ENCODE peak calls at places on chromosomes 3 and 15, in eight cellular contexts. One of them, this sample, is unnamed.

GRCh38 chr15:27235161-27235560 is 264.2 kb downstream of the GABRG3 start:
- DNase-seq in SJSA1: no peak
- DNase-seq in cardiac muscle cell: no peak
- DNase-seq in psoas muscle: no peak
- DNase-seq in brain microvascular endothelial cell: no peak
- DNase-seq in left ventricle myocardium inferior: no peak
- DNase-seq in ovary: no peak
- DNase-seq in CD8-positive, alpha-beta memory T cell: no peak
- DNase-seq in this sample: no peak

GRCh38 chr3:53941945-53942344 is 50.3 kb upstream of the SELENOK start:
- DNase-seq in psoas muscle: no peak
- DNase-seq in ovary: no peak
- DNase-seq in CD8-positive, alpha-beta memory T cell: no peak
- DNase-seq in left ventricle myocardium inferior: no peak
- DNase-seq in brain microvascular endothelial cell: no peak
- DNase-seq in cardiac muscle cell: peak
- DNase-seq in SJSA1: no peak
- DNase-seq in this sample: no peak

GRCh38 chr3:123609063-123609462 is 24.2 kb upstream of the HACD2 start:
- DNase-seq in ovary: no peak
- DNase-seq in left ventricle myocardium inferior: no peak
- DNase-seq in CD8-positive, alpha-beta memory T cell: no peak
- DNase-seq in cardiac muscle cell: peak
- DNase-seq in SJSA1: no peak
- DNase-seq in psoas muscle: no peak
- DNase-seq in brain microvascular endothelial cell: no peak
- DNase-seq in this sample: no peak

GRCh38 chr3:27677554-27677953 is 44.6 kb downstream of the EOMES start:
- DNase-seq in psoas muscle: no peak
- DNase-seq in brain microvascular endothelial cell: peak
- DNase-seq in ovary: peak
- DNase-seq in left ventricle myocardium inferior: no peak
- DNase-seq in CD8-positive, alpha-beta memory T cell: no peak
- DNase-seq in cardiac muscle cell: peak
- DNase-seq in SJSA1: no peak
- DNase-seq in this sample: no peak

GRCh38 chr3:189710620-189711388 is 79.6 kb downstream of the TP63 start:
- DNase-seq in cardiac muscle cell: peak
- DNase-seq in psoas muscle: peak
- DNase-seq in brain microvascular endothelial cell: peak
- DNase-seq in ovary: no peak
- DNase-seq in SJSA1: peak
- DNase-seq in left ventricle myocardium inferior: no peak
- DNase-seq in CD8-positive, alpha-beta memory T cell: no peak
- DNase-seq in this sample: peak

GRCh38 chr3:9196009-9196408 is 53.4 kb downstream of the SRGAP3 start:
- DNase-seq in SJSA1: no peak
- DNase-seq in cardiac muscle cell: no peak
- DNase-seq in ovary: no peak
- DNase-seq in psoas muscle: no peak
- DNase-seq in left ventricle myocardium inferior: no peak
- DNase-seq in CD8-positive, alpha-beta memory T cell: no peak
- DNase-seq in brain microvascular endothelial cell: no peak
- DNase-seq in this sample: peak

GRCh38 chr15:92034227-92034626 is 180.7 kb downstream of the SLCO3A1 start:
- DNase-seq in brain microvascular endothelial cell: no peak
- DNase-seq in SJSA1: no peak
- DNase-seq in left ventricle myocardium inferior: no peak
- DNase-seq in ovary: no peak
- DNase-seq in CD8-positive, alpha-beta memory T cell: no peak
- DNase-seq in cardiac muscle cell: no peak
- DNase-seq in psoas muscle: no peak
- DNase-seq in this sample: no peak

GRCh38 chr3:51681453-51681852 is 10.4 kb downstream of the TEX264 start:
- DNase-seq in SJSA1: no peak
- DNase-seq in cardiac muscle cell: peak
- DNase-seq in ovary: no peak
- DNase-seq in psoas muscle: peak
- DNase-seq in left ventricle myocardium inferior: peak
- DNase-seq in brain microvascular endothelial cell: no peak
- DNase-seq in CD8-positive, alpha-beta memory T cell: peak
- DNase-seq in this sample: no peak

GRCh38 chr15:100670505-100671021 is 68.2 kb downstream of the ASB7 start:
- DNase-seq in cardiac muscle cell: no peak
- DNase-seq in SJSA1: no peak
- DNase-seq in psoas muscle: no peak
- DNase-seq in left ventricle myocardium inferior: no peak
- DNase-seq in brain microvascular endothelial cell: no peak
- DNase-seq in ovary: no peak
- DNase-seq in CD8-positive, alpha-beta memory T cell: no peak
- DNase-seq in this sample: no peak

GRCh38 chr3:11724615-11725339 is 81.1 kb upstream of the VGLL4 start:
- DNase-seq in SJSA1: no peak
- DNase-seq in psoas muscle: no peak
- DNase-seq in brain microvascular endothelial cell: no peak
- DNase-seq in left ventricle myocardium inferior: no peak
- DNase-seq in ovary: no peak
- DNase-seq in CD8-positive, alpha-beta memory T cell: no peak
- DNase-seq in cardiac muscle cell: no peak
- DNase-seq in this sample: no peak

GRCh38 chr15:82830427-82831173 is 21.2 kb downstream of the WHAMM start:
- DNase-seq in left ventricle myocardium inferior: no peak
- DNase-seq in CD8-positive, alpha-beta memory T cell: no peak
- DNase-seq in psoas muscle: no peak
- DNase-seq in SJSA1: no peak
- DNase-seq in ovary: no peak
- DNase-seq in cardiac muscle cell: no peak
- DNase-seq in brain microvascular endothelial cell: no peak
- DNase-seq in this sample: no peak

GRCh38 chr15:71559098-71559497 is 251.3 kb upstream of the NR2E3 start:
- DNase-seq in brain microvascular endothelial cell: peak
- DNase-seq in SJSA1: peak
- DNase-seq in left ventricle myocardium inferior: no peak
- DNase-seq in cardiac muscle cell: peak
- DNase-seq in CD8-positive, alpha-beta memory T cell: no peak
- DNase-seq in ovary: no peak
- DNase-seq in psoas muscle: no peak
- DNase-seq in this sample: peak

GRCh38 chr3:195705081-195705991 is 15.4 kb upstream of the MUC20 start:
- DNase-seq in ovary: no peak
- DNase-seq in cardiac muscle cell: no peak
- DNase-seq in psoas muscle: no peak
- DNase-seq in CD8-positive, alpha-beta memory T cell: peak
- DNase-seq in brain microvascular endothelial cell: no peak
- DNase-seq in left ventricle myocardium inferior: no peak
- DNase-seq in SJSA1: peak
- DNase-seq in this sample: no peak

GRCh38 chr15:90716317-90716975 is 700 bp upstream of the BLM start:
- DNase-seq in left ventricle myocardium inferior: no peak
- DNase-seq in SJSA1: no peak
- DNase-seq in ovary: no peak
- DNase-seq in brain microvascular endothelial cell: no peak
- DNase-seq in CD8-positive, alpha-beta memory T cell: no peak
- DNase-seq in psoas muscle: no peak
- DNase-seq in cardiac muscle cell: peak
- DNase-seq in this sample: no peak

GRCh38 chr3:171809513-171810277 is 588 bp downstream of the PLD1 start:
- DNase-seq in SJSA1: peak
- DNase-seq in psoas muscle: peak
- DNase-seq in brain microvascular endothelial cell: peak
- DNase-seq in cardiac muscle cell: peak
- DNase-seq in CD8-positive, alpha-beta memory T cell: peak
- DNase-seq in left ventricle myocardium inferior: peak
- DNase-seq in ovary: peak
- DNase-seq in this sample: peak

GRCh38 chr15:89128320-89129122 is 40.3 kb downstream of the ABHD2 start:
- DNase-seq in cardiac muscle cell: no peak
- DNase-seq in CD8-positive, alpha-beta memory T cell: no peak
- DNase-seq in ovary: no peak
- DNase-seq in brain microvascular endothelial cell: no peak
- DNase-seq in psoas muscle: no peak
- DNase-seq in left ventricle myocardium inferior: no peak
- DNase-seq in SJSA1: no peak
- DNase-seq in this sample: no peak
- H3K27ac ChIP-seq in cardiac muscle cell: no peak
- H3K27ac ChIP-seq in CD8-positive, alpha-beta memory T cell: no peak
- H3K27ac ChIP-seq in ovary: no peak
- H3K27ac ChIP-seq in brain microvascular endothelial cell: no peak
- H3K27ac ChIP-seq in psoas muscle: peak
- H3K27ac ChIP-seq in left ventricle myocardium inferior: peak
- H3K27ac ChIP-seq in SJSA1: no peak
- H3K27ac ChIP-seq in this sample: no peak

GRCh38 chr3:178320481-178321352 is 215.5 kb upstream of the KCNMB2 start:
- DNase-seq in ovary: peak
- DNase-seq in psoas muscle: no peak
- DNase-seq in left ventricle myocardium inferior: peak
- DNase-seq in cardiac muscle cell: peak
- DNase-seq in CD8-positive, alpha-beta memory T cell: no peak
- DNase-seq in SJSA1: no peak
- DNase-seq in brain microvascular endothelial cell: peak
- DNase-seq in this sample: peak
- H3K27ac ChIP-seq in ovary: no peak
- H3K27ac ChIP-seq in psoas muscle: peak
- H3K27ac ChIP-seq in left ventricle myocardium inferior: peak
- H3K27ac ChIP-seq in cardiac muscle cell: peak
- H3K27ac ChIP-seq in CD8-positive, alpha-beta memory T cell: no peak
- H3K27ac ChIP-seq in SJSA1: no peak
- H3K27ac ChIP-seq in brain microvascular endothelial cell: no peak
- H3K27ac ChIP-seq in this sample: peak

GRCh38 chr15:31238369-31238768 is 88.3 kb upstream of the KLF13 start:
- DNase-seq in psoas muscle: no peak
- DNase-seq in CD8-positive, alpha-beta memory T cell: no peak
- DNase-seq in cardiac muscle cell: no peak
- DNase-seq in SJSA1: no peak
- DNase-seq in left ventricle myocardium inferior: no peak
- DNase-seq in brain microvascular endothelial cell: no peak
- DNase-seq in ovary: no peak
- DNase-seq in this sample: no peak

GRCh38 chr15:31237042-31237324 is 89.7 kb upstream of the KLF13 start:
- DNase-seq in left ventricle myocardium inferior: no peak
- DNase-seq in cardiac muscle cell: no peak
- DNase-seq in brain microvascular endothelial cell: no peak
- DNase-seq in psoas muscle: no peak
- DNase-seq in CD8-positive, alpha-beta memory T cell: no peak
- DNase-seq in SJSA1: no peak
- DNase-seq in ovary: no peak
- DNase-seq in this sample: no peak

GRCh38 chr15:31236184-31237041 is 90.2 kb upstream of the KLF13 start:
- DNase-seq in psoas muscle: peak
- DNase-seq in brain microvascular endothelial cell: peak
- DNase-seq in CD8-positive, alpha-beta memory T cell: no peak
- DNase-seq in cardiac muscle cell: peak
- DNase-seq in SJSA1: peak
- DNase-seq in ovary: peak
- DNase-seq in left ventricle myocardium inferior: peak
- DNase-seq in this sample: peak

GRCh38 chr15:31234815-31235214 is 91.8 kb upstream of the KLF13 start:
- DNase-seq in left ventricle myocardium inferior: no peak
- DNase-seq in SJSA1: no peak
- DNase-seq in ovary: no peak
- DNase-seq in CD8-positive, alpha-beta memory T cell: no peak
- DNase-seq in brain microvascular endothelial cell: no peak
- DNase-seq in psoas muscle: no peak
- DNase-seq in cardiac muscle cell: no peak
- DNase-seq in this sample: no peak

DNA sequence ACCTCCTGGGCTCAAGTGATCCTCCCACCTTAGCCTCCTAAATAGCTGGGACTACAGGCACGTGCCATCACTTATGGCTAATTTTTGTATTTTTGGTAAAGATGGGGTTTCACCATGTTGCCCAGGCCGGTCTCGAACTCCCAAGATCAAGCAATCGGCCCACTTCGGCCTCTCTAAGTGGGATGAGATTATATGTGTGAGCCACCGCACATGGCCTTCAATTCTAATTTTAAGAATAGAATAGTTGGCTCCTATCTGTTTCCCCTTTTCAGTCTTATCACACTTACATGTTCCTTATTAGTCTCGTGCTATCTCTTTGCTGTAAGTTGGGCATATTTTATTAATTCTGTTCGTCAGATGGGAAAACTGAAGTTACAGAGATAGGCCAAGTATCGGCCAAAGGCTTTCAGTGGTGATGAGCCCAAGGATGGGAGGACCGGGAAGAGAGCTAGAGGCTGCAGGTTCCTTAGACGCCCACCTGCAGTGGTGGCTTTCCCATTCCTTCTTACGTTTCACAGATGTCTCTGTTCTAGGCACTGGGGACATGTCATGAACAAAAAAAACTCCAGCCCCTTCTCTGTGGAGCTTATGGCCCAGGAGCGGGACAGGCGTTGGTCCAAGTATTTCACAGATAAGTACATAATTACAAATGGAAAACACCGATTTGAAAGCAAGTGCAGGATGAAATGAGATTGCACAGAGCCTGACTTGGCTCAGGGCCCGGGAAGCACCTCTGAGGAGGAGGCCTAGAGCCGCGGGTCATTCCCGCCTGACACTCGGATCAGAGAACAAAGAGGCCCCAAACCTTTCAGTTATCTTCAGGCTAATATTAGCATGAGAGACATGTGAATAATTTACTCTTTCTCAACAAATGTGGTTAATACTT is 91.1 kb upstream of the KLF13 start:
- DNase-seq in SJSA1: no peak
- DNase-seq in psoas muscle: no peak
- DNase-seq in ovary: peak
- DNase-seq in brain microvascular endothelial cell: peak
- DNase-seq in left ventricle myocardium inferior: peak
- DNase-seq in CD8-positive, alpha-beta memory T cell: no peak
- DNase-seq in cardiac muscle cell: peak
- DNase-seq in this sample: peak
- H3K27ac ChIP-seq in SJSA1: no peak
- H3K27ac ChIP-seq in psoas muscle: peak
- H3K27ac ChIP-seq in ovary: peak
- H3K27ac ChIP-seq in brain microvascular endothelial cell: peak
- H3K27ac ChIP-seq in left ventricle myocardium inferior: peak
- H3K27ac ChIP-seq in CD8-positive, alpha-beta memory T cell: no peak
- H3K27ac ChIP-seq in cardiac muscle cell: peak
- H3K27ac ChIP-seq in this sample: peak

DNA sequence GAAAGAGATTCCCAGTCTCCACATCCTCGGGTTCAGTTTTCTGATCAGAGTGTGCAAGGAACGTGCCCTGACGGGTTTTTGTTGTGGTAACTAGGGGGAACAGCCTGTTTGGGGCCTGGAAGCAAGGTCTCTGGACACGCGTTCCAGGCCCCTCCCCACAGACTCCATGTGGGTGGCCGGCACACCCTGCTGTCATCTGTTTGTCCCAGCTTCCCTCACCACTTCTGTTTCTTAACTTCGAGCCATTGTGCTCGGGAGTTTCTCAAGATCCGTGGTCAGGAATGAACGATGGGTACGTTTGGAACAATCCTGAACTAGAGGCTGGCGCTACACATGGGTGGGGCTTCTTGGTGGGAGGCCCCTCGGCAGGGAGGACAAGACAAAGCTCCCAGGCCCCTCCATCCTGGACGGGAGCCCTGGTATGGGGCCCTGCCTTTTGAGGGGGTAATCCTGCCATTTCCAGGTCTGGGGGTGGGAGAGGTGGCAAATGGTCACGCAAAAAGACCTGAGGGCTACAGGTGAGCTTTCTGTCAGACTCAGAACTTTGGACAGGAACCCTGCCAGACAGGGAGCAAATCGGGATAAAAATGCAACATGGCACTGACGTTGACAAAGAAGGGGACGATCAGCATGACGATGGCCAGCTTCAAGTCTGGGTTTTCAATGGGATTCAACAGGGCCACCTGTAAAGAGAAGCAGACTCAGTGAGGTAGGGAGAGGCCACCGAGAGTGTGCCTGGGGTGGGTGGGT is 8.5 kb upstream of the MUSTN1 start:
- DNase-seq in cardiac muscle cell: no peak
- DNase-seq in ovary: no peak
- DNase-seq in psoas muscle: peak
- DNase-seq in brain microvascular endothelial cell: no peak
- DNase-seq in left ventricle myocardium inferior: no peak
- DNase-seq in SJSA1: no peak
- DNase-seq in CD8-positive, alpha-beta memory T cell: no peak
- DNase-seq in this sample: no peak
- H3K27ac ChIP-seq in cardiac muscle cell: no peak
- H3K27ac ChIP-seq in ovary: no peak
- H3K27ac ChIP-seq in psoas muscle: peak
- H3K27ac ChIP-seq in brain microvascular endothelial cell: no peak
- H3K27ac ChIP-seq in left ventricle myocardium inferior: peak
- H3K27ac ChIP-seq in SJSA1: no peak
- H3K27ac ChIP-seq in CD8-positive, alpha-beta memory T cell: no peak
- H3K27ac ChIP-seq in this sample: no peak

This sample was measured in SJCRH30.